ENCODE peak calls at places on chromosomes 1 and 21, in four cellular contexts. W, Y, U and S are unnamed samples.

GRCh38 chr21:17416139-17416538 is 96.7 kb upstream of the CXADR start:
- DNase-seq in U (no peak), Y (no peak), W (no peak), S (no peak)

GRCh38 chr21:28974531-28975227 is 18.0 kb downstream of the LTN1 start:
- DNase-seq in U (no peak), W (no peak), Y (no peak), S (no peak)

GRCh38 chr21:43884012-43884860 is 19.2 kb downstream of the AGPAT3 start:
- DNase-seq in U (no peak), W (peak; percentile 70), Y (no peak), S (no peak)

GRCh38 chr1:6353948-6354658 is 39.5 kb downstream of the ACOT7 start:
- DNase-seq in Y (no peak), U (no peak), W (no peak), S (no peak)

GRCh38 chr1:29991025-29991424 is 732.4 kb downstream of the MATN1 start:
- DNase-seq in U (no peak), Y (peak; percentile 57), W (no peak), S (no peak)

GRCh38 chr1:231678021-231678432 is 51.4 kb downstream of the DISC1 start:
- DNase-seq in W (no peak), U (no peak), Y (no peak), S (no peak)

GRCh38 chr1:178417858-178418257 is 78.9 kb downstream of the CLEC20A start:
- DNase-seq in W (no peak), Y (no peak), U (no peak), S (peak; percentile 21)

GRCh38 chr21:38993561-38993960 is 187.8 kb downstream of the ETS2 start:
- DNase-seq in U (no peak), Y (peak; percentile 88), W (no peak), S (peak; percentile 60)

GRCh38 chr1:177209357-177209756 is 38.6 kb downstream of the BRINP2 start:
- DNase-seq in W (no peak), Y (peak; percentile 79), U (no peak), S (peak; percentile 74)

GRCh38 chr1:55547441-55547840 is 332.3 kb upstream of the USP24 start:
- DNase-seq in U (no peak), W (no peak), Y (no peak), S (no peak)